ENCODE peak calls at places on chromosomes 4 and X, in four cellular contexts. One of them, this sample, is unnamed.

GRCh38 chrX:70476934-70477733 is 32.5 kb downstream of the DLG3 start:
- DNase-seq in fibroblast of lung: peak; percentile 61
- DNase-seq in WERI-Rb-1: peak; percentile 79
- DNase-seq in A549: peak; percentile 53
- DNase-seq in this sample: no peak

GRCh38 chr4:183602444-183603102 is 56.4 kb downstream of the RWDD4 start:
- DNase-seq in fibroblast of lung: peak; percentile 57
- DNase-seq in WERI-Rb-1: no peak
- DNase-seq in A549: peak; percentile 14
- DNase-seq in this sample: no peak

GRCh38 chr4:173343832-173344397 is 9.8 kb upstream of the HMGB2 start:
- DNase-seq in fibroblast of lung: no peak
- DNase-seq in WERI-Rb-1: no peak
- DNase-seq in A549: no peak
- DNase-seq in this sample: no peak

GRCh38 chrX:15973299-15973698 is 118.7 kb upstream of the AP1S2 start:
- DNase-seq in fibroblast of lung: peak; percentile 39
- DNase-seq in WERI-Rb-1: peak; percentile 49
- DNase-seq in A549: peak; percentile 33
- DNase-seq in this sample: no peak

GRCh38 chr4:79588679-79589078 is 180.7 kb upstream of the GK2 start:
- DNase-seq in fibroblast of lung: no peak
- DNase-seq in WERI-Rb-1: no peak
- DNase-seq in A549: no peak
- DNase-seq in this sample: no peak

GRCh38 chr4:116942315-116942714 is 143.1 kb downstream of the TRAM1L1 start:
- DNase-seq in fibroblast of lung: no peak
- DNase-seq in WERI-Rb-1: no peak
- DNase-seq in A549: no peak
- DNase-seq in this sample: no peak

GRCh38 chr4:153467154-153467896 is 1.2 kb downstream of the TMEM131L start:
- DNase-seq in fibroblast of lung: no peak
- DNase-seq in WERI-Rb-1: peak; percentile 34
- DNase-seq in A549: no peak
- DNase-seq in this sample: no peak

GRCh38 chr4:184100297-184100885 is 117.3 kb downstream of the ENPP6 start:
- DNase-seq in fibroblast of lung: peak; percentile 43
- DNase-seq in WERI-Rb-1: peak; percentile 77
- DNase-seq in A549: peak; percentile 14
- DNase-seq in this sample: no peak

GRCh38 chr4:82500830-82501229 is 61.0 kb downstream of the TMEM150C start:
- DNase-seq in fibroblast of lung: no peak
- DNase-seq in WERI-Rb-1: no peak
- DNase-seq in A549: no peak
- DNase-seq in this sample: no peak

GRCh38 chr4:71907782-71908181 is 123.9 kb upstream of the GC start:
- DNase-seq in fibroblast of lung: no peak
- DNase-seq in WERI-Rb-1: no peak
- DNase-seq in A549: no peak
- DNase-seq in this sample: no peak

GRCh38 chr4:144611850-144612249 is 34.1 kb upstream of the HHIP start:
- DNase-seq in fibroblast of lung: peak; percentile 23
- DNase-seq in WERI-Rb-1: peak; percentile 73
- DNase-seq in A549: peak; percentile 9
- DNase-seq in this sample: no peak

GRCh38 chr4:180798016-180798574 is 1445.1 kb upstream of the TENM3 start:
- DNase-seq in fibroblast of lung: no peak
- DNase-seq in WERI-Rb-1: no peak
- DNase-seq in A549: no peak
- DNase-seq in this sample: no peak

GRCh38 chrX:31036895-31037294 is 34.9 kb downstream of the FTHL17 start:
- DNase-seq in fibroblast of lung: peak; percentile 47
- DNase-seq in WERI-Rb-1: peak; percentile 55
- DNase-seq in A549: peak; percentile 31
- DNase-seq in this sample: peak; percentile 1

GRCh38 chr4:108168672-108169562 is at the start of gene LEF1:
- DNase-seq in fibroblast of lung: peak; percentile 46
- DNase-seq in WERI-Rb-1: peak; percentile 60
- DNase-seq in A549: no peak
- DNase-seq in this sample: no peak

GRCh38 chr4:7451800-7452199 is 17.1 kb upstream of the PSAPL1 start:
- DNase-seq in fibroblast of lung: no peak
- DNase-seq in WERI-Rb-1: no peak
- DNase-seq in A549: no peak
- DNase-seq in this sample: no peak

GRCh38 chr4:74111990-74112389 is 13.0 kb upstream of the CXCL2 start:
- DNase-seq in fibroblast of lung: peak; percentile 62
- DNase-seq in WERI-Rb-1: no peak
- DNase-seq in A549: no peak
- DNase-seq in this sample: no peak

GRCh38 chr4:40254961-40255721 is 58.3 kb downstream of the RHOH start:
- DNase-seq in fibroblast of lung: peak; percentile 81
- DNase-seq in WERI-Rb-1: no peak
- DNase-seq in A549: peak; percentile 76
- DNase-seq in this sample: peak; percentile 41

GRCh38 chrX:27251369-27251768 is 211.8 kb downstream of the PPP4R3C start:
- DNase-seq in fibroblast of lung: no peak
- DNase-seq in WERI-Rb-1: no peak
- DNase-seq in A549: no peak
- DNase-seq in this sample: no peak

GRCh38 chr4:140856692-140857091 is 100.5 kb upstream of the TBC1D9 start:
- DNase-seq in fibroblast of lung: peak; percentile 55
- DNase-seq in WERI-Rb-1: no peak
- DNase-seq in A549: peak; percentile 3
- DNase-seq in this sample: peak; percentile 23

GRCh38 chrX:102624105-102624504 is 24.8 kb downstream of the ARMCX5 start:
- DNase-seq in fibroblast of lung: no peak
- DNase-seq in WERI-Rb-1: no peak
- DNase-seq in A549: no peak
- DNase-seq in this sample: no peak

GRCh38 chr4:119314356-119314755 is 7.6 kb downstream of the FABP2 start:
- DNase-seq in fibroblast of lung: peak; percentile 71
- DNase-seq in WERI-Rb-1: peak; percentile 38
- DNase-seq in A549: peak; percentile 39
- DNase-seq in this sample: peak; percentile 16
- TF ChIP-seq CTCF in fibroblast of lung: peak; percentile 62
- TF ChIP-seq CTCF in WERI-Rb-1: peak; percentile 58
- TF ChIP-seq CTCF in A549: peak; percentile 64
- TF ChIP-seq CTCF in this sample: peak; percentile 61

GRCh38 chr4:78363031-78363430 is 188.5 kb upstream of the ANXA3 start:
- DNase-seq in fibroblast of lung: no peak
- DNase-seq in WERI-Rb-1: no peak
- DNase-seq in A549: no peak
- DNase-seq in this sample: no peak

GRCh38 chr4:78357122-78357521 is 194.4 kb upstream of the ANXA3 start:
- DNase-seq in fibroblast of lung: no peak
- DNase-seq in WERI-Rb-1: no peak
- DNase-seq in A549: no peak
- DNase-seq in this sample: no peak

GRCh38 chr4:78362310-78362709 is 189.3 kb upstream of the ANXA3 start:
- DNase-seq in fibroblast of lung: no peak
- DNase-seq in WERI-Rb-1: no peak
- DNase-seq in A549: no peak
- DNase-seq in this sample: no peak

GRCh38 chr4:78361621-78362120 is 189.9 kb upstream of the ANXA3 start:
- DNase-seq in fibroblast of lung: no peak
- DNase-seq in WERI-Rb-1: no peak
- DNase-seq in A549: no peak
- DNase-seq in this sample: no peak

DNA sequence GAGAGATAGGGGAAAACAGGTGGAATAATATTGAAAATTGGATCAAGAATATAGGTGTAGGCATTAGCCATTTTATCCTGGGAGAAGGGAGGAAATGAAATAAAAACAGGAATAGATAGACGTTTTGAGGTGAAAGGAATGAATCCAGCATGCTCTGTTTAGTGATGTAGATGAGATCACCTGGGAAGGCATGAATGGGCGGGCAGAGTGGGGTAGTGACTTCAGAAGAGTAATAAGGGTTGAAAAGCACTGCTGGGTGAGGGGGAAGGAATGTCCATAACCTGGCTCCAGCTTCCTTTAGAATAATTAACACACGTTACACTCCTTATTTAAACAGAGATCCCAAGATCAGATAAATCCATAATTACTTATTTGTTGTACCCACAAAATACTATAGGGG is 191.1 kb upstream of the ANXA3 start:
- DNase-seq in fibroblast of lung: no peak
- DNase-seq in WERI-Rb-1: no peak
- DNase-seq in A549: no peak
- DNase-seq in this sample: no peak
- TF ChIP-seq CTCF in fibroblast of lung: no peak
- TF ChIP-seq CTCF in WERI-Rb-1: no peak
- TF ChIP-seq CTCF in A549: no peak
- TF ChIP-seq CTCF in this sample: no peak

DNA sequence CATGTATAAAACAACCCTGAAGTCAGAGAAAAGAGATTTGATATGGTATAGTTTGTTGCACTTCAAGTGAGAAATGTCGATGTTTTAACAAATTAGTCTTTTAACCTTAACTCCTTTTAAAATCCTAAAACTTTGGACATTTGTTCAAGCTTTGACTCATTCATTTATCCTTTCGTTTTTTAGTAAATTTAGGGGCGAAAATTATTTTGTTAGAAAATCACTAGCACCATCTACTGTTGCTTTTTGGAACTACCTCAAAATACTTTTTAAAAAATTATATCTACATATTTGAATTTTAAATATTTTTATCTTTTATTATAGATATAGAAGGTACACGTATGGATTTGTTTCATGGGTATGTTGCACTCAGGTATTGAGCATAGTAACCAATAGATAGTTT is 165.1 kb upstream of the POF1B start:
- DNase-seq in fibroblast of lung: peak; percentile 0
- DNase-seq in WERI-Rb-1: no peak
- DNase-seq in A549: no peak
- DNase-seq in this sample: no peak
- TF ChIP-seq CTCF in fibroblast of lung: no peak
- TF ChIP-seq CTCF in WERI-Rb-1: no peak
- TF ChIP-seq CTCF in A549: peak; percentile 51
- TF ChIP-seq CTCF in this sample: peak; percentile 36

GRCh38 chrX:68133181-68133580 is 300.1 kb downstream of the OPHN1 start:
- DNase-seq in fibroblast of lung: no peak
- DNase-seq in WERI-Rb-1: no peak
- DNase-seq in A549: no peak
- DNase-seq in this sample: no peak
- TF ChIP-seq CTCF in fibroblast of lung: no peak
- TF ChIP-seq CTCF in WERI-Rb-1: no peak
- TF ChIP-seq CTCF in A549: no peak
- TF ChIP-seq CTCF in this sample: no peak

DNA sequence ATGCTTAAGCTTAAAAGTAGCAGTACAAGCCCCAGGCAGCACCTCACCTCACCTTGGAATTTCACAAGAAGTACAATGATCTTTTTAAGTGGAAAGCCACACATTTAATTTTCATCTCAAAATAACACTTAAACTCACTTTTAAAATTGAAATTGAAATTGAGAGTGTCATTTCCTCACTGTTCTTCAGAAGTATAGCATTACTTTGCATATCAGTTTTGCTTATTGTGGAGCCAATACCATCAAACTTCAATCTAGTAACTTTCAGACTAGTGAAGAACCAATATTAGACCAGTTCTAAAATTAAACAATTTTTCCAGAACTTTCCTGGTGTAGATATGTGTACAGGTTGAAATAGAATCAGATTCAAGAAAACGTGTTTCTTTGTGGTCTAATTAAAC is 242.4 kb downstream of the NDST4 start:
- DNase-seq in fibroblast of lung: no peak
- DNase-seq in WERI-Rb-1: no peak
- DNase-seq in A549: no peak
- DNase-seq in this sample: no peak
- TF ChIP-seq CTCF in fibroblast of lung: no peak
- TF ChIP-seq CTCF in WERI-Rb-1: no peak
- TF ChIP-seq CTCF in A549: no peak
- TF ChIP-seq CTCF in this sample: no peak

GRCh38 chr4:168900080-168900479 is 110.0 kb downstream of the CBR4 start:
- DNase-seq in fibroblast of lung: peak; percentile 66
- DNase-seq in WERI-Rb-1: no peak
- DNase-seq in A549: no peak
- DNase-seq in this sample: no peak
- TF ChIP-seq CTCF in fibroblast of lung: no peak
- TF ChIP-seq CTCF in WERI-Rb-1: no peak
- TF ChIP-seq CTCF in A549: no peak
- TF ChIP-seq CTCF in this sample: no peak

DNA sequence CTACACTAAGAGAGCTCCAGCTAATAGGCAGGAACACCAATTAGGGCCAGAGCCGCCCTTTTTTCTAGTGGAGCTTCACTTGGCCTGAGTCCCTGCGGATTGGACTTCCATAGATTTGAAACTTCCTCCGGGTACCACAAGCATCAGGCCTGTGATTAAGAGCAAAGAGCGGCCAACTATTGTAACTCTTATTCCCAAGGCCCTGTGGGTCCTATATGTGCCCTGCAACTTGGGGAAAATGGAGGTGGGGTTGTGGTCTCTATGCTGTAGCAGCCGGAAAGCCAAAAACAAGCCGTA is at the start of gene NCBP2L:
- DNase-seq in fibroblast of lung: no peak
- DNase-seq in WERI-Rb-1: no peak
- DNase-seq in A549: no peak
- DNase-seq in this sample: no peak
- TF ChIP-seq CTCF in fibroblast of lung: no peak
- TF ChIP-seq CTCF in WERI-Rb-1: no peak
- TF ChIP-seq CTCF in A549: no peak
- TF ChIP-seq CTCF in this sample: no peak

GRCh38 chr4:185634066-185634652 is 98.9 kb upstream of the PDLIM3 start:
- DNase-seq in fibroblast of lung: peak; percentile 24
- DNase-seq in WERI-Rb-1: no peak
- DNase-seq in A549: peak; percentile 31
- DNase-seq in this sample: no peak
- TF ChIP-seq CTCF in fibroblast of lung: peak; percentile 26
- TF ChIP-seq CTCF in WERI-Rb-1: peak; percentile 49
- TF ChIP-seq CTCF in A549: peak; percentile 36
- TF ChIP-seq CTCF in this sample: peak; percentile 30

GRCh38 chr4:578451-579443 is 2.7 kb upstream of the TMEM271 start:
- DNase-seq in fibroblast of lung: no peak
- DNase-seq in WERI-Rb-1: no peak
- DNase-seq in A549: no peak
- DNase-seq in this sample: no peak
- TF ChIP-seq CTCF in fibroblast of lung: no peak
- TF ChIP-seq CTCF in WERI-Rb-1: no peak
- TF ChIP-seq CTCF in A549: no peak
- TF ChIP-seq CTCF in this sample: no peak

DNA sequence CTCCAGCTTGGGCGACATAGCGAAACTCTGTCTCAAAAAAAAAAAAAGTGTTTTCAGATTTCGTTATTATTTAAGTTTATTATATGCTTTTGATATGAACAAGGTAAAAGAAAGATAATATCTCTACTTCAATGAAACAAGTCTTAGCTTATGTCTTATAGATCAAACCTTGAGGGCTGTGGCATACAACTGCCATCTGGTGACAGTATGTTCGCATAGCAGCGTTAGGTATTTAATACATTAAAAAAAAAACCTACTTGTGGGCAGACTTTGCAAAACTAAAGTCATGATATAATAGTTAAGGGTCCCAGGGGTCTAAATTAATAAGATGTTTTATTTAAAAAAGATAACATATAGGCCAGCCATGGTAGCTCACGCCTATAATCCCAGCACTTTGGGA is 161.2 kb upstream of the AMOT start:
- DNase-seq in fibroblast of lung: no peak
- DNase-seq in WERI-Rb-1: no peak
- DNase-seq in A549: peak; percentile 6
- DNase-seq in this sample: no peak
- TF ChIP-seq CTCF in fibroblast of lung: no peak
- TF ChIP-seq CTCF in WERI-Rb-1: no peak
- TF ChIP-seq CTCF in A549: no peak
- TF ChIP-seq CTCF in this sample: peak; percentile 3

This sample was measured in AG09319.